ENCODE peak calls at places on chromosomes 7 and 10, in eight cellular contexts. R, L, F, N, C, B, I and E are unnamed samples.

GRCh38 chr7:28855538-28856217 is 102.5 kb downstream of the TRIL start:
- DNase-seq in R (no peak), L (no peak), F (no peak), N (no peak), C (no peak), B (peak; percentile 99), I (no peak), E (peak; percentile 37)

GRCh38 chr10:21497177-21497807 is 28.2 kb downstream of the SKIDA1 start:
- DNase-seq in R (peak; percentile 4), L (peak; percentile 97), F (peak; percentile 73), N (peak; percentile 72), C (peak; percentile 60), B (peak; percentile 91), I (peak; percentile 97), E (peak; percentile 75)

GRCh38 chr10:86366033-86366901 is at the start of gene GRID1:
- DNase-seq in R (peak; percentile 55), L (no peak), F (peak; percentile 79), N (peak; percentile 31), C (peak; percentile 34), B (no peak), I (peak; percentile 89), E (no peak)

GRCh38 chr7:36742911-36743775 is 18.8 kb upstream of the AOAH start:
- DNase-seq in R (no peak), L (no peak), F (no peak), N (no peak), C (no peak), B (no peak), I (no peak), E (no peak)

GRCh38 chr10:78390051-78390450 is 356.4 kb downstream of the RPS24 start:
- DNase-seq in R (no peak), L (no peak), F (no peak), N (no peak), C (no peak), B (no peak), I (no peak), E (no peak)

GRCh38 chr7:155131090-155131489 is 61.0 kb downstream of the HTR5A start:
- DNase-seq in R (no peak), L (no peak), F (no peak), N (no peak), C (no peak), B (no peak), I (peak; percentile 45), E (no peak)

GRCh38 chr10:2798340-2798739 is 269.0 kb upstream of the PFKP start:
- DNase-seq in R (no peak), L (no peak), F (no peak), N (no peak), C (peak; percentile 81), B (no peak), I (no peak), E (no peak)

GRCh38 chr10:110495731-110496552 is 1.8 kb upstream of the DUSP5 start:
- DNase-seq in R (no peak), L (no peak), F (peak; percentile 27), N (no peak), C (peak; percentile 82), B (peak; percentile 72), I (peak; percentile 43), E (no peak)

GRCh38 chr7:69568266-69568665 is 30.0 kb upstream of the AUTS2 start:
- DNase-seq in R (no peak), L (no peak), F (no peak), N (no peak), C (no peak), B (no peak), I (no peak), E (no peak)

GRCh38 chr10:70903262-70903921 is 15.0 kb upstream of the PCBD1 start:
- DNase-seq in R (peak; percentile 43), L (peak; percentile 75), F (peak; percentile 79), N (peak; percentile 57), C (peak; percentile 78), B (peak; percentile 87), I (peak; percentile 48), E (no peak)

GRCh38 chr10:72353028-72353962 is 1.4 kb downstream of the DNAJB12 start:
- DNase-seq in R (no peak), L (no peak), F (no peak), N (no peak), C (peak; percentile 80), B (peak; percentile 25), I (no peak), E (no peak)

GRCh38 chr7:39554583-39555140 is 11.5 kb upstream of the YAE1 start:
- DNase-seq in R (no peak), L (no peak), F (no peak), N (no peak), C (no peak), B (no peak), I (no peak), E (no peak)

GRCh38 chr7:28958235-28958945 is at the start of gene TRIL:
- DNase-seq in R (no peak), L (peak; percentile 81), F (peak; percentile 66), N (peak; percentile 30), C (peak; percentile 83), B (no peak), I (peak; percentile 94), E (no peak)

GRCh38 chr10:50470798-50471582 is 152.8 kb downstream of the SGMS1 start:
- DNase-seq in R (no peak), L (no peak), F (no peak), N (no peak), C (no peak), B (peak; percentile 100), I (no peak), E (peak; percentile 28)

GRCh38 chr7:105102557-105103352 is 88.8 kb downstream of the KMT2E start:
- DNase-seq in R (no peak), L (no peak), F (no peak), N (no peak), C (no peak), B (no peak), I (no peak), E (no peak)

GRCh38 chr10:11472158-11472753 is 139.2 kb downstream of the USP6NL start:
- DNase-seq in R (peak; percentile 73), L (peak; percentile 73), F (peak; percentile 82), N (peak; percentile 44), C (peak; percentile 46), B (peak; percentile 59), I (no peak), E (no peak)

GRCh38 chr7:20224005-20224404 is 6.8 kb upstream of the MACC1 start:
- DNase-seq in R (no peak), L (no peak), F (no peak), N (no peak), C (no peak), B (no peak), I (no peak), E (no peak)

GRCh38 chr7:138257459-138258193 is 181.4 kb downstream of the AKR1D1 start:
- DNase-seq in R (no peak), L (peak; percentile 53), F (no peak), N (no peak), C (no peak), B (peak; percentile 17), I (no peak), E (no peak)

GRCh38 chr7:51154201-51154600 is 162.4 kb downstream of the COBL start:
- DNase-seq in R (no peak), L (no peak), F (no peak), N (no peak), C (no peak), B (no peak), I (no peak), E (no peak)

GRCh38 chr7:36430171-36430570 is 40.5 kb downstream of the ANLN start:
- DNase-seq in R (no peak), L (no peak), F (no peak), N (no peak), C (no peak), B (no peak), I (no peak), E (no peak)

GRCh38 chr7:127252380-127252718 is 392 bp downstream of the GRM8 start:
- DNase-seq in R (no peak), L (no peak), F (no peak), N (no peak), C (peak; percentile 10), B (no peak), I (no peak), E (no peak)

DNA sequence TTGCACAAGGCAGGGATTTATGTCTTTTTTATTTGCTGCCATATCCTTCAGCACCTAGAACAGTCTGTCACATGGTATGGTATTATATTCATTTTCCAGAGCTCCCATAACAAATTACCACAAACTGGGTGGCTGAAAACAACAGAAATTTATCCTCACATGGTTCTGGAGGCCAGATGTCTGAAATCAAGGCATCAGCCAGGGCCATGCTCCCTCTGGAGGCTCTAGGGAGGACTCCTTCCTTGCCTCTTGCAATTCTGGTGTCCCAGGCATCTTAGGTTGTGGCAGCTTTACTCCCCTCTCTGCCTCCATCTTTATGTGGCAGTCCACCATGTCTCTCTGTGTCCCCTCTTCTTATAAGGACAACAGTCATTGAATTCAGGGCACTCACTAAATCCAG is 43.1 kb downstream of the MET start:
- DNase-seq in R (no peak), L (no peak), F (no peak), N (no peak), C (no peak), B (no peak), I (no peak), E (no peak)
- TF ChIP-seq CTCF in R (no peak), L (no peak), F (no peak), N (no peak), C (no peak), B (no peak), I (no peak), E (peak; percentile 19)

GRCh38 chr7:100275120-100275519 is 32.4 kb upstream of the SPDYE3 start:
- DNase-seq in R (no peak), L (no peak), F (no peak), N (no peak), C (no peak), B (no peak), I (no peak), E (no peak)
- TF ChIP-seq CTCF in R (no peak), L (no peak), F (no peak), N (no peak), C (no peak), B (no peak), I (no peak), E (no peak)

GRCh38 chr7:112970771-112971170 is 115.9 kb downstream of the GPR85 start:
- DNase-seq in R (no peak), L (no peak), F (no peak), N (no peak), C (no peak), B (peak; percentile 11), I (no peak), E (no peak)
- TF ChIP-seq CTCF in R (peak; percentile 43), L (no peak), F (peak; percentile 28), N (no peak), C (no peak), B (no peak), I (no peak), E (peak; percentile 23)

DNA sequence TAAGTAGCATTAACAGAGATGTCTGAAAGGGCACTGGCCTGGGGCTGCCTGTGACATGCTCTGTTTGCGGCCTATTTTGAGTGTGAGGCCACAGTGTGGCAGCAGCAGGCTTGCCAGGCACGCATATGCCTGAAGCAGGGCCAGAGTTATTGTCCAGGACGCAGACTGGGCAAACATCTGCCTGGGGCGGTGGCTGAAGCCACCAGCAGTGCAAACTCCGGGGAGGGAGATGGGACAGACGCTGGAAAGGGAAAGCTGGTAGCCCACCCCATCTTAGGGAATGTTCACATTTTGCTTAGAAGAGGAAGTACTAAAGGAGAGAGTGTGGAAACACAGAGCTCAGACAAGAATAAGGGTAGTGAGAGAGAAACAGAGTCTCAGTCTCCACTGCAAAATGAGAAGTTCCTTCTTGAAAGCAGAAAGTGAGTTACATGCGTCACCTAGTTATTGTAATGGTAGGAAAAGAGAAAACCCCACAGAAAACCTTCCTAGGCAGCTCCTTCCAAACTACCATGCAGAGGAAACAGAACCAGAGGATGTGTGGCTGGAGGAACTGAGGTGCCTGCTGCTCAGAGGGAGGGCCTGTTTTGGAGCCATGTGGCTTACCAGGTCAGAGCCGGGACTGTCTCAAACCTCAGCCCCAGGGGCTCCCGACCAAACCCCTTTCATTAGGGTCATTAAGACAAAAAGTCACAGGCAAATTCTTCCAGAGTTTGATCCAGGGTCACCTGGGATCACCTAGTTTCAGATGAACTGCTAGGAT is 14.5 kb downstream of the AKR1B1 start:
- DNase-seq in R (no peak), L (no peak), F (no peak), N (no peak), C (no peak), B (peak; percentile 74), I (no peak), E (no peak)
- TF ChIP-seq CTCF in R (no peak), L (no peak), F (no peak), N (no peak), C (no peak), B (peak; percentile 76), I (no peak), E (no peak)